ENCODE peak calls at places on chromosomes 16 and 17, in eight cellular contexts. D is aorta; O is right lobe of liver; Y is mammary epithelial cell; J is GM23248; I is CD8-positive, alpha-beta memory T cell; H is mucosa of descending colon; T is CD8-positive, alpha-beta T cell. C is an unnamed sample. For H3K9me3, the result is how much of the 10 kb centered on the place peaks cover.

GRCh38 chr16:4091638-4092037 is 24.6 kb downstream of the ADCY9 start:
- DNase-seq in D (no peak), I (no peak), O (no peak), T (no peak), J (no peak), Y (no peak), H (no peak), C (no peak)

GRCh38 chr16:14562691-14563491 is 67.2 kb downstream of the PARN start:
- DNase-seq in I (no peak), O (peak), J (peak), T (no peak), H (no peak), D (no peak), Y (peak), C (no peak)

GRCh38 chr17:49703557-49704277 is 4.0 kb downstream of the SLC35B1 start:
- DNase-seq in T (no peak), O (peak), Y (peak), H (no peak), I (no peak), J (peak), D (no peak), C (no peak)

GRCh38 chr17:15883617-15884111 is 61.3 kb upstream of the ADORA2B start:
- DNase-seq in D (no peak), Y (peak), T (no peak), H (no peak), J (peak), I (no peak), O (no peak), C (no peak)

GRCh38 chr17:45355087-45355486 is 38.3 kb upstream of the MAP3K14 start:
- DNase-seq in H (no peak), I (no peak), O (no peak), Y (no peak), D (no peak), T (no peak), J (no peak), C (no peak)

GRCh38 chr17:81924557-81925532 is 2.7 kb downstream of the MAFG start:
- DNase-seq in Y (no peak), T (no peak), O (peak), D (no peak), H (no peak), I (no peak), J (no peak), C (no peak)

GRCh38 chr16:50592996-50593395 is 44.8 kb downstream of the NKD1 start:
- DNase-seq in T (no peak), O (no peak), Y (no peak), H (no peak), J (no peak), I (no peak), D (peak), C (no peak)

GRCh38 chr16:86545927-86546637 is 9.0 kb downstream of the MTHFSD start:
- DNase-seq in H (no peak), Y (no peak), J (no peak), T (no peak), I (no peak), D (peak), O (no peak), C (no peak)

GRCh38 chr16:20385844-20386832 is 18.4 kb downstream of the PDILT start:
- DNase-seq in J (peak), T (peak), O (peak), D (peak), I (peak), Y (peak), H (no peak), C (no peak)

GRCh38 chr17:73489991-73490390 is 154.3 kb downstream of the SDK2 start:
- DNase-seq in H (no peak), D (no peak), I (no peak), J (no peak), Y (no peak), O (no peak), T (no peak), C (no peak)

GRCh38 chr17:50638851-50639767 is 4.4 kb downstream of the ABCC3 start:
- DNase-seq in H (peak), T (no peak), J (peak), Y (peak), O (peak), I (no peak), D (peak), C (no peak)

GRCh38 chr16:53094013-53094630 is 39.3 kb downstream of the CHD9 start:
- DNase-seq in O (peak), H (peak), I (no peak), T (no peak), D (peak), J (no peak), Y (no peak), C (peak)

GRCh38 chr17:17140590-17140980 is 65.5 kb downstream of the PLD6 start:
- DNase-seq in T (no peak), J (peak), O (peak), D (no peak), Y (peak), I (no peak), H (no peak), C (no peak)

GRCh38 chr16:78896280-78896679 is 704.3 kb downstream of the MAF start:
- DNase-seq in H (no peak), I (no peak), D (no peak), Y (no peak), O (no peak), T (no peak), J (no peak), C (peak)

GRCh38 chr16:85720319-85720637 is 30.6 kb downstream of the C16orf74 start:
- DNase-seq in O (peak), J (peak), Y (peak), H (no peak), D (no peak), I (no peak), T (no peak), C (no peak)

GRCh38 chr17:77675816-77676799 is 282.4 kb upstream of the TNRC6C start:
- DNase-seq in O (peak), D (no peak), I (no peak), T (no peak), H (no peak), J (no peak), Y (no peak), C (no peak)

GRCh38 chr17:50531428-50532025 is 1.0 kb upstream of the EPN3 start:
- DNase-seq in D (no peak), J (no peak), T (no peak), O (no peak), I (no peak), H (no peak), Y (no peak), C (no peak)

GRCh38 chr17:49371178-49371834 is 9.3 kb upstream of the ZNF652 start:
- DNase-seq in H (no peak), T (no peak), Y (no peak), D (no peak), I (no peak), J (no peak), O (no peak), C (no peak)

GRCh38 chr16:6644916-6645315 is 687.7 kb upstream of the RBFOX1 start:
- DNase-seq in D (no peak), Y (no peak), T (no peak), J (no peak), O (no peak), H (no peak), I (no peak), C (no peak)

GRCh38 chr16:12754824-12755543 is 48.7 kb downstream of the CPPED1 start:
- DNase-seq in D (no peak), O (no peak), I (no peak), J (peak), Y (no peak), H (no peak), T (no peak), C (no peak)

GRCh38 chr17:6303664-6304063 is 131.3 kb downstream of the AIPL1 start:
- DNase-seq in I (no peak), Y (peak), H (no peak), T (no peak), J (peak), D (no peak), O (no peak), C (no peak)

GRCh38 chr17:48373130-48373844 is 56.7 kb downstream of the SKAP1 start:
- DNase-seq in H (no peak), T (no peak), D (no peak), J (no peak), Y (no peak), O (no peak), I (no peak), C (no peak)

GRCh38 chr17:67289174-67289876 is 44.3 kb upstream of the HELZ start:
- DNase-seq in D (peak), O (peak), T (no peak), Y (peak), H (peak), J (peak), I (no peak), C (no peak)

GRCh38 chr16:12661656-12662172 is 142.0 kb downstream of the CPPED1 start:
- DNase-seq in Y (peak), D (no peak), T (no peak), J (peak), H (no peak), O (no peak), I (no peak), C (no peak)

GRCh38 chr16:71387045-71387871 is 28.7 kb downstream of the CALB2 start:
- DNase-seq in D (no peak), Y (no peak), O (no peak), J (no peak), T (no peak), H (no peak), I (no peak), C (no peak)

GRCh38 chr17:45052052-45052772 is 780 bp upstream of the DCAKD start:
- DNase-seq in O (no peak), J (peak), I (peak), Y (peak), H (no peak), T (peak), D (peak), C (peak)

GRCh38 chr16:35516551-35516950 is 2057.1 kb downstream of the TP53TG3F start:
- DNase-seq in J (no peak), I (no peak), Y (peak), H (no peak), D (no peak), O (no peak), T (no peak), C (no peak)

DNA sequence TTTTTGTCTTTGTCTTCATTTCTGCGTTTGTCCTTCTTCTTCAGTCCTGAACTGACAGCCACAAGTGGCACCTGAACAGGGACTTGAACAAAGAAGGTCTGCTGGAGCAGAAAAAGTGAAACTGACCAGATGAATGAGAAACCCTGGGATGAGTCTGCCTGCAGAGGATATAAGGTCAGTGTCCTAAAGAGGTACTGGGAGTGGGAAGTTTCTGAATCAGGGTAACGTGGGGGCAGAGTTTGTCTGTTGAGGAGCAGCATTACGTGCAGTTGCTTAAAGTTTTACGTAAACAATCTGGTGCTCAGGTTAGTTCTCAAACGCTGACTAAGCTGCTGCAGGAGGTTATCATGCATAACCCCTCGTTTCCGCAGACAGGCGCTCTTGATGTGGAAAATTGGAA is 2057.6 kb downstream of the TP53TG3F start:
- DNase-seq in H (no peak), Y (no peak), O (no peak), J (no peak), I (no peak), T (no peak), D (no peak), C (no peak)
- H3K9me3 ChIP-seq in H (half or more), Y (under half), O (under half), J (under half), I (under half), T (under half), D (under half), C (under half)

DNA sequence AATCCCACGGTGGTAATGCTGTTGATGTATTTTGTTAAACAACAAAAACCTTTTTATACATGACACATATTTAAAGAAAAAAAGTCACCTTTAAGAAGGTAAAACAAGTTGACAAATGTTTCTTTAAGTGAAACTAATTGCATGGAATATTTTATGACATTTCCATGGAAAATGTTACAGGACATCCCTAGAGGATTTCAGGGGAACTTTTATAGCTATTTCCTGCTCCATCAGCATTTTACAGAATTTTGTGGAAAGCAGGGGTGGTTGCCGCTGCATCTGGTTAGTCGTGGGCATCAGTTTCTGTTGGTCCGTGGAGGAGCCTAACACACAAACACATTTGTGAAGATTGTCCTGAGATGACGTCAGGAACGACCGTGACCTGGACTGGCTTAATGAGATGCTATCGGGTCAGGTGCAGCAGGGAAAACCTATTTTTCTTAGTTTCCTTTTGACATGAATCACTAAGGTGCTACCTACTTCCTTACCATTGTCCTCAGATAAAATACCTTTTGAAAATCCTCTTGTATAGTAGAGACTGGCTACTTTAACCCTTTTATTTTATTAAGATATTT is 305.1 kb downstream of the MAP2K6 start:
- DNase-seq in H (no peak), J (no peak), Y (no peak), I (no peak), D (no peak), O (no peak), T (no peak), C (no peak)
- H3K9me3 ChIP-seq in H (under half), J (under half), Y (under half), I (under half), D (under half), O (under half), T (under half), C (under half)

DNA sequence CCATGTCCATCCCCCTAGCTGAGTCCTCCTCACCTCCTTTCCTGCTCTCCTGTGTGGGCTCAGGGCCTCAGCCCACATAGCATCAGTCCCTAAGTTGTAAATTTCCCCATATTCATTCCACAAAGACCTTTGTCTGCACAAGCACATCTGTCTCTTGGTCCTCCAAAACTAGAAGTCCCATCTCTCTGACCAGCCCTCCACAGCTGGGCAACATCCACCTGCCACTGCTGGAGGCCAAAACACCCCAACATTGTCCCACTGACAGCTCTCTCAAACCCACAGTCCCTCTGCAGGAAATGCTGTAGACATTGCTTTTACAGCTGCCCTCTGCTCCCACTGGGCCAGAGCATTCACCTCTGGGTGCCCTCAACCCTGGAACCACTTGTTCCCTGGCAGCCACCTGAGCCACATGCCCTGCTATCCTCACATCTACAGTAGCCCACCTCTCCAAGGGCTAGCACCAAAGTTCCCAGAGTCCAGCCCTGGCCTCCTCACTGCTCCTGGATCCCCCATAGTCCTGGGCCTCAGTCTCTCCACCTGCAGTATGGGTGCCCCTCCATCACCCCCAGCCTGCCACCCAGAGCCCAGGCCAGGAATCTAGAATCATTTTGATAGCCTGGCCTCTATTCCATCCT is 1722.7 kb downstream of the TP53TG3F start:
- DNase-seq in Y (no peak), I (no peak), H (no peak), J (no peak), O (no peak), T (no peak), D (no peak), C (no peak)
- H3K9me3 ChIP-seq in Y (under half), I (under half), H (half or more), J (under half), O (under half), T (under half), D (under half), C (under half)

GRCh38 chr16:88800277-88800592 is 3.4 kb upstream of the CDT1 start:
- DNase-seq in O (no peak), I (no peak), H (no peak), D (no peak), J (no peak), Y (no peak), T (no peak), C (no peak)
- H3K9me3 ChIP-seq in O (under half), I (under half), H (under half), D (under half), J (under half), Y (under half), T (under half), C (under half)

DNA sequence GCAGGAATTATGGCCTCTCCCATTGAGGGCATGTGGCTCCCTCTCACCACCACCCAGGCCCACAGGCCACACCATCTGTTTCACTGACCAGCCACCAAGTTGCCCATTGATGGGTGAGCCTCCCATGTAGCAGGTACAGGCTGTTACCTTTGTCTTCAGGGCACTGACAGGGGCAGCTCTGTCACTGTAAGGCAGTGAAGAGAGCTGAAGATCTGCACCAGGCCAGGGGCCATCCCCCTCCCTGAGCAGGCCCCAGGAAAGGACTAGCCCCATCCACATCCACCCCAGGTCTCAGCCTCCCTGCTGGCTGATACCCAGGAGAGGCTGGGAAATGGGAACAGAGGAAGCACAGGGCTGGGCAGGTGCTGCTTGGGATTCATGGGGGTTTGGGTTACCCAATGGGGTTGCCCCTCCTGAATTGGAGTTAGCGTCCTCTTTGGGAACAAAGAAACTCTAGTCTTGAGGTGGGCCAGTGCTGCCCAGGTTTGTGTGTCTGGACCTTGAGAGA is 1691.4 kb downstream of the TP53TG3F start:
- DNase-seq in J (no peak), Y (no peak), D (no peak), O (no peak), I (no peak), T (no peak), H (no peak), C (no peak)
- H3K9me3 ChIP-seq in J (under half), Y (under half), D (under half), O (under half), I (under half), T (under half), H (half or more), C (under half)

DNA sequence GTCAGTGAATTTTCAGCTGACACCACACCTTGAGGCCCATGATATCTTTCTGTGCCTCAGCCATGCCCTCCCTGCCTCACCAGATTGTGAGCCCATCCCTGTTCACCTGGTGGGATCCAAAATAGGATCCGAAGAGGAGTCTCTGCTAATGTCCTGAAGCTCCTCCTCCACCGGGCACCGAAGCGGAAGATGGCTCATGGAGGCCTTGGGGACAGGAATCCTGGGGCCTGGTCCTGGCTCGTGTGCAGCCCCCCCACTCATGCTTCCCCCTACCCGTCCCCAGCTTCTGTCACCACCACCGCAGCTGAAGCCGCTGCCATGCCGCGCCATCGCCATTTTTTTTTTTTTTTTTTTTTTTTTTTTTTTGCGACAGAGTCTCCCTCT is 1683.4 kb downstream of the TP53TG3F start:
- DNase-seq in J (no peak), Y (no peak), D (peak), O (no peak), I (no peak), T (no peak), H (peak), C (no peak)
- H3K9me3 ChIP-seq in J (under half), Y (under half), D (under half), O (under half), I (under half), T (under half), H (half or more), C (under half)

GRCh38 chr16:1674306-1674705 is 3.8 kb upstream of the JPT2 start:
- DNase-seq in Y (no peak), T (no peak), I (no peak), D (no peak), H (no peak), J (peak), O (no peak), C (no peak)
- H3K9me3 ChIP-seq in Y (under half), T (under half), I (under half), D (under half), H (under half), J (under half), O (under half), C (under half)

DNA sequence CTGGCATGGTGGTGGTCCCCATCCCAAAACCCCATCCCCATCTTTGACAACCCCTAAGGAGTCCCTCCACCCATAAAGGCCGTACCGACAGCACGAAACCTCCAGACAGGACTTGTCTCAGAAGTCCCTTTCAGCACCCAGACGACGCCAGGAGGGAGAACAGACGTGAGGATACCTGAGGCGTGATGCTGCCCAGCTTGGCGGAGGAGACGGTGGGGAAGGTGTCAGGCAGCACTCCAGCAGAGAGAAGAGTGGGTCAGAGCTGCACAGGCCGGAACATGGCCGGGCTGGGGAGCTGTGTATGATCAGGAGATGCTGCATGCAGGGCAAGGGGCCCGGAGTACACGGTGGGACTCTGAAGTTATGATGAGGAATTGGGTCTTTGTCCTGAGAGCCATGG is 244.2 kb downstream of the GSG1L start:
- DNase-seq in D (peak), T (no peak), Y (no peak), J (no peak), H (no peak), O (no peak), I (no peak), C (no peak)
- H3K9me3 ChIP-seq in D (under half), T (under half), Y (under half), J (under half), H (under half), O (under half), I (under half), C (under half)

DNA sequence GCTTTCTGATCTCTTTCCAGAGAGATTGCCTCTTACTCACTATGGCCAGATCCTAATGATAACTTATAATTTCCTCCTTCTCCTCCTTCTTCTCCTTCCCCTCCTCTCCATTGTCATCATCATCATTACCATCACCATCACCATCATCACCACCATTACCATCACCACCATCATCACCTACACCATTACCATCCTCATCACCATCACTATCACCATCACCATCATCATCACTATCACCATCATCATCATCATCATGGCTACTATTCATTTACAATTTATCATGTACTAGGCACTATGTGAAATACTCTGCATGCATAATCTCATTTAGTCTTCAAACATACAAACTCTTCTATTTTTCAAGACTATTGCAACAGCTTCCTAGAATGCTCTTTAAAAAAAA is 540.9 kb upstream of the C16orf82 start:
- DNase-seq in J (no peak), Y (no peak), O (no peak), H (no peak), I (no peak), D (no peak), T (no peak), C (no peak)
- H3K9me3 ChIP-seq in J (under half), Y (under half), O (under half), H (under half), I (under half), D (under half), T (under half), C (under half)

GRCh38 chr16:35792516-35793285 is 2333.3 kb downstream of the TP53TG3F start:
- DNase-seq in H (no peak), T (no peak), Y (no peak), D (no peak), J (no peak), I (no peak), O (no peak), C (no peak)
- H3K9me3 ChIP-seq in H (half or more), T (under half), Y (half or more), D (under half), J (under half), I (under half), O (under half), C (under half)